ENCODE peak calls at places on chromosome 15, in four cellular contexts. C is left ventricle myocardium inferior, H is transverse colon, Y is brain microvascular endothelial cell. A is an unnamed sample.

GRCh38 chr15:72318408-72318942 is 1.5 kb downstream of the CELF6 start:
- DNase-seq in C (no peak), H (no peak), Y (no peak), A (peak; percentile 14)

GRCh38 chr15:50046868-50047267 is 72.2 kb downstream of the ATP8B4 start:
- DNase-seq in C (no peak), H (no peak), Y (peak; percentile 24), A (no peak)

GRCh38 chr15:73781038-73781925 is 28.1 kb upstream of the INSYN1 start:
- DNase-seq in C (no peak), H (no peak), Y (peak; percentile 32), A (no peak)

GRCh38 chr15:72222433-72222832 is 8.6 kb downstream of the PKM start:
- DNase-seq in C (peak; percentile 45), H (peak; percentile 43), Y (no peak), A (peak; percentile 97)

GRCh38 chr15:92733934-92734521 is 78.5 kb upstream of the FAM174B start:
- DNase-seq in C (peak; percentile 21), H (no peak), Y (no peak), A (no peak)

GRCh38 chr15:45664451-45664850 is 29.6 kb downstream of the SQOR start:
- DNase-seq in C (no peak), H (no peak), Y (peak; percentile 81), A (peak; percentile 12)

GRCh38 chr15:94008101-94009080 is 223.0 kb upstream of the MCTP2 start:
- DNase-seq in C (no peak), H (no peak), Y (peak; percentile 10), A (no peak)

GRCh38 chr15:53976844-53977392 is 1.3 kb upstream of the UNC13C start:
- DNase-seq in C (no peak), H (no peak), Y (peak; percentile 0), A (no peak)

GRCh38 chr15:69647160-69647513 is 194.5 kb downstream of the RPLP1 start:
- DNase-seq in C (no peak), H (no peak), Y (no peak), A (no peak)

GRCh38 chr15:35689266-35689665 is 143.3 kb upstream of the DPH6 start:
- DNase-seq in C (no peak), H (no peak), Y (no peak), A (no peak)

GRCh38 chr15:42024303-42024702 is 3.5 kb upstream of the PLA2G4E start:
- DNase-seq in C (no peak), H (no peak), Y (no peak), A (no peak)

GRCh38 chr15:59105839-59106238 is 893 bp downstream of the CCNB2 start:
- DNase-seq in C (no peak), H (no peak), Y (no peak), A (no peak)

GRCh38 chr15:52295421-52295991 is at the start of gene MYO5C:
- DNase-seq in C (peak; percentile 80), H (peak; percentile 91), Y (no peak), A (peak; percentile 59)

GRCh38 chr15:93900476-93901400 is 330.6 kb upstream of the MCTP2 start:
- DNase-seq in C (no peak), H (no peak), Y (no peak), A (no peak)

GRCh38 chr15:66713843-66714508 is 11.9 kb downstream of the SMAD6 start:
- DNase-seq in C (no peak), H (peak; percentile 26), Y (no peak), A (no peak)

GRCh38 chr15:80072285-80072684 is 12.8 kb downstream of the ZFAND6 start:
- DNase-seq in C (no peak), H (no peak), Y (peak; percentile 77), A (peak; percentile 16)

GRCh38 chr15:84859143-84859542 is 25.3 kb upstream of the SLC28A1 start:
- DNase-seq in C (no peak), H (peak; percentile 31), Y (no peak), A (no peak)

GRCh38 chr15:41884458-41884857 is 9.4 kb downstream of the SPTBN5 start:
- DNase-seq in C (no peak), H (no peak), Y (no peak), A (no peak)

GRCh38 chr15:78366342-78366741 is 26.2 kb downstream of the CRABP1 start:
- DNase-seq in C (no peak), H (no peak), Y (no peak), A (no peak)

GRCh38 chr15:40925863-40926658 is 3.1 kb upstream of the DLL4 start:
- DNase-seq in C (no peak), H (peak; percentile 51), Y (no peak), A (no peak)

GRCh38 chr15:64461577-64462162 is 1.3 kb downstream of the ZNF609 start:
- DNase-seq in C (no peak), H (no peak), Y (peak; percentile 52), A (no peak)

GRCh38 chr15:29449136-29449535 is 179.5 kb upstream of the NSMCE3 start:
- DNase-seq in C (no peak), H (no peak), Y (peak; percentile 9), A (no peak)

GRCh38 chr15:42802168-42802567 is 65.2 kb upstream of the CDAN1 start:
- DNase-seq in C (no peak), H (no peak), Y (no peak), A (no peak)

GRCh38 chr15:100224206-100225185 is 117.3 kb downstream of the ADAMTS17 start:
- DNase-seq in C (no peak), H (no peak), Y (no peak), A (no peak)

GRCh38 chr15:55389276-55389631 is 18.9 kb downstream of the CCPG1 start:
- DNase-seq in C (no peak), H (no peak), Y (peak; percentile 56), A (no peak)

GRCh38 chr15:60044636-60045273 is 40.6 kb downstream of the FOXB1 start:
- DNase-seq in C (no peak), H (no peak), Y (no peak), A (no peak)

GRCh38 chr15:64695571-64695992 is 79.8 kb downstream of the RBPMS2 start:
- DNase-seq in C (no peak), H (peak; percentile 26), Y (no peak), A (no peak)

GRCh38 chr15:41970456-41970855 is 1.9 kb downstream of the EHD4 start:
- DNase-seq in C (no peak), H (peak; percentile 6), Y (no peak), A (no peak)

GRCh38 chr15:31472636-31473383 is 146.2 kb downstream of the KLF13 start:
- DNase-seq in C (no peak), H (peak; percentile 63), Y (peak; percentile 68), A (peak; percentile 71)

GRCh38 chr15:39586387-39587171 is 5.7 kb downstream of the THBS1 start:
- DNase-seq in C (no peak), H (peak; percentile 28), Y (peak; percentile 78), A (no peak)
- H3K4me3 ChIP-seq in C (no peak overlapping the region), H (no peak overlapping the region), Y (no peak overlapping the region), A (no peak overlapping the region)

GRCh38 chr15:62672268-62672667 is 370.3 kb upstream of the TPM1 start:
- DNase-seq in C (no peak), H (no peak), Y (peak; percentile 11), A (no peak)
- H3K4me3 ChIP-seq in C (no peak overlapping the region), H (no peak overlapping the region), Y (no peak overlapping the region), A (no peak overlapping the region)

GRCh38 chr15:70762469-70763119 is 764 bp downstream of the UACA start:
- DNase-seq in C (peak; percentile 23), H (peak; percentile 50), Y (peak; percentile 61), A (peak; percentile 59)
- H3K4me3 ChIP-seq in C (peak overlapping the region; percentile 97), H (peak overlapping the region; percentile 69), Y (peak overlapping the region; percentile 88), A (peak overlapping the region; percentile 77)

DNA sequence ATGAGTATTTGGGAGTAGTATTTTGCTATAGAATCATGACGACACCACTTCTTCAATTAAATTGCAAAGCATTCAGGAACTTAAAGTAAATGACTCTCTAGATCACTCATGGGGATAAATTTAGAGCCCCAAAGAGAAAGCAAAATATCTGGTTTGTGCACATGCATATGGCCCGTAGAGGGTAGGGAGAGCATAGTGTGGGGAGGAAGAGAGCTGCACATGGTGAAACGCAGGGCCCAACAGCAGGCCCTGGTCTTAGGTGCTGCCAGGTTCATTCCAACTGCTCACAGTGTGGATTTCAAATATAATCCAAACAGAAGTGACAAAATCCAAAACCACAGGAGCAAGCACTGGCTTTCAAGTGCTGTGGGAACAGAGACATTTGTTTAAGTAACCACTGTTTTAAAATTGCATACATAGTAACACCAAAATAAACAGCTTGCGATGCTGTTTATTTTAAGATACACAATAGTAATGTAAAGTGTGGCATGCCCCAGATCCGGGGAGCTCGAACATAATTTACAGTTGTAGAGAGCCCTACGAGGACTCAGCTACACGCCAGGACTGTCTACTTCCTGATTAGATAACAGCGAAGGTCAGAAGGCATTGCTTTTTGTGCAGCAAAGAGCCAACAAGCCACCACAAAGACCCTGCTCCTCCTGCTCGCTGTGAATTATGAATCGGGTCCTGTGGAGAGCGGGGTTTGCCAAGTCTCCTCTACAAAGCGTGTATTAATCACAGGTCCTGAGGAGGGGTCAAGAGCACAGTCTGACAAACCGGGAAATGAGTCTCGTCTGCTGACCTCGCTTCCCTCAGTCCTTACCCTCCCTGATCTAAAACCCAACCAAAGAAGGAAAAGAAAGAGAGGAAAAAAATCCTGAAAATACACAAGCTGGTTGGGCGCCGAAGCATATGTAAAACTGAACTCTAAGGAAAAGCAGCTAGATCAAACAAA is 80.6 kb downstream of the MEIS2 start:
- DNase-seq in C (no peak), H (no peak), Y (peak; percentile 43), A (peak; percentile 53)
- H3K4me3 ChIP-seq in C (peak overlapping the region; percentile 45), H (no peak overlapping the region), Y (peak overlapping the region; percentile 26), A (peak overlapping the region; percentile 14)

A was measured in MG63.